ENCODE peak calls at places on chromosomes 7 and 10, in six cellular contexts. One of them, this sample, is unnamed.

GRCh38 chr7:87599336-87599735 is 1.3 kb downstream of the ABCB1 start:
- DNase-seq in transverse colon: peak
- DNase-seq in lower leg skin: no peak
- DNase-seq in adrenal gland: peak
- DNase-seq in sigmoid colon: no peak
- DNase-seq in A549: no peak
- DNase-seq in this sample: peak

GRCh38 chr10:103805781-103806180 is 49.6 kb downstream of the SH3PXD2A start:
- DNase-seq in sigmoid colon: no peak
- DNase-seq in transverse colon: no peak
- DNase-seq in lower leg skin: no peak
- DNase-seq in A549: no peak
- DNase-seq in adrenal gland: no peak
- DNase-seq in this sample: no peak

GRCh38 chr7:5713124-5713912 is 68.1 kb downstream of the RNF216 start:
- DNase-seq in A549: no peak
- DNase-seq in sigmoid colon: no peak
- DNase-seq in lower leg skin: no peak
- DNase-seq in adrenal gland: no peak
- DNase-seq in transverse colon: no peak
- DNase-seq in this sample: no peak

GRCh38 chr7:48089415-48089975 is 430 bp downstream of the UPP1 start:
- DNase-seq in adrenal gland: peak
- DNase-seq in lower leg skin: peak
- DNase-seq in transverse colon: peak
- DNase-seq in sigmoid colon: peak
- DNase-seq in A549: no peak
- DNase-seq in this sample: no peak

GRCh38 chr7:139566075-139566474 is 42.6 kb downstream of the CLEC2L start:
- DNase-seq in adrenal gland: no peak
- DNase-seq in A549: no peak
- DNase-seq in sigmoid colon: no peak
- DNase-seq in lower leg skin: no peak
- DNase-seq in transverse colon: no peak
- DNase-seq in this sample: no peak

GRCh38 chr7:94129443-94130140 is 125.4 kb upstream of the BET1 start:
- DNase-seq in lower leg skin: no peak
- DNase-seq in sigmoid colon: no peak
- DNase-seq in adrenal gland: peak
- DNase-seq in A549: peak
- DNase-seq in transverse colon: no peak
- DNase-seq in this sample: no peak

GRCh38 chr10:88974446-88975376 is 15.9 kb upstream of the FAS start:
- DNase-seq in transverse colon: no peak
- DNase-seq in adrenal gland: no peak
- DNase-seq in A549: no peak
- DNase-seq in lower leg skin: no peak
- DNase-seq in sigmoid colon: no peak
- DNase-seq in this sample: peak

GRCh38 chr7:107622937-107623336 is 37.7 kb upstream of the SLC26A4 start:
- DNase-seq in adrenal gland: no peak
- DNase-seq in lower leg skin: no peak
- DNase-seq in sigmoid colon: no peak
- DNase-seq in A549: no peak
- DNase-seq in transverse colon: peak
- DNase-seq in this sample: no peak

GRCh38 chr7:6433814-6434630 is 13.7 kb downstream of the DAGLB start:
- DNase-seq in adrenal gland: no peak
- DNase-seq in A549: no peak
- DNase-seq in transverse colon: no peak
- DNase-seq in sigmoid colon: no peak
- DNase-seq in lower leg skin: no peak
- DNase-seq in this sample: no peak

GRCh38 chr7:119681336-119681735 is 591.6 kb upstream of the KCND2 start:
- DNase-seq in transverse colon: no peak
- DNase-seq in A549: no peak
- DNase-seq in adrenal gland: no peak
- DNase-seq in sigmoid colon: no peak
- DNase-seq in lower leg skin: no peak
- DNase-seq in this sample: no peak

GRCh38 chr10:70352401-70353097 is 29.9 kb downstream of the LRRC20 start:
- DNase-seq in sigmoid colon: peak
- DNase-seq in transverse colon: no peak
- DNase-seq in A549: no peak
- DNase-seq in adrenal gland: no peak
- DNase-seq in lower leg skin: no peak
- DNase-seq in this sample: no peak

GRCh38 chr7:82700739-82701138 is 257.2 kb upstream of the CACNA2D1 start:
- DNase-seq in lower leg skin: no peak
- DNase-seq in A549: no peak
- DNase-seq in adrenal gland: no peak
- DNase-seq in sigmoid colon: no peak
- DNase-seq in transverse colon: peak
- DNase-seq in this sample: no peak

GRCh38 chr7:133299620-133300019 is 46.7 kb downstream of the EXOC4 start:
- DNase-seq in A549: no peak
- DNase-seq in transverse colon: no peak
- DNase-seq in sigmoid colon: no peak
- DNase-seq in lower leg skin: no peak
- DNase-seq in adrenal gland: no peak
- DNase-seq in this sample: no peak

DNA sequence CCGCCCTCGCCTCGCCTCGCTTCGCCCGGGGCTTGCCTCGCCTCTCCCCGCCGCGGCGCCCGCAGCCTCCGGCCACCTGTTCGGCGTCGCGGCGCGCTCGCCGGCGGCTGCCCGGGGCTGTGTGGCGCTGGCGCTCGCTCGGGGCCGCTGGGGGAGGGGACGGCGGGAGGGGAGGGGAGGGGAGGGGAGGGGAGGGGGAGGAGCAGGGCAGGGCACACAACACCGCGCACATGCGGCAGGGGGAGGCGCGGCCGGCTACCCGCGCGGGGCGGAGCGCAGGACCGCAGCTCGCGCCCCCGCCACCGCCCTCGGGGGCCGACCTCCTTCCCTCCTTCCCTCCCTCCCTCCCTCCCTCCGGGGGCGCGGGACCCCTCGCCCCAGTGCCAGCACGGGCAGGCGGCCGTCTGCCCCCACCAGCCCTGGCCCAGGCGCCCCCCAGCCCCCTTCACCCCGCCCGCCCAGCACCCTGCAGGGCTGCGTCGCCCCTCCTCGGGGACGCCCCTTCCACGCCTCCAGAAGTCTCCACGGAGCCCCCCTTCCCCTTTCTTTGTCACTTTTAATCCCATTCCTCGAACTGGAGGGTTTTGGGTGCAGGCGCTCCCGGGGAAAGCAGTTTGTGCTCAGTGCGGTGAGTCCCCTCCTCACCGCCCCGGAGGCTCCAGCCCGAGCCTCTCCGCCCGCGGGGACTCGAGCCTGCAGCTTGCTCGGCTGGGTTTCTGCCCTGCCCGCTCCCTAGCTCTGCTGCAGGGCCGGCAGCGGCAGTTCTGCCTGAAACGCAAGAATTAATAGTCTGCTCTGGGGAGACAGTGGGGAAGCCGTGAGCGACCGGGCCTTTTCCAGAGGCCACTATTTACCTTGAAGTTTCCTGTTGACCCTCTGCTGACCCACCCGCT is at the start of gene PARD3:
- DNase-seq in adrenal gland: peak
- DNase-seq in sigmoid colon: peak
- DNase-seq in transverse colon: peak
- DNase-seq in lower leg skin: peak
- DNase-seq in A549: peak
- DNase-seq in this sample: peak
- TF ChIP-seq POLR2A in adrenal gland: peak
- TF ChIP-seq POLR2A in sigmoid colon: no peak
- TF ChIP-seq POLR2A in transverse colon: no peak
- TF ChIP-seq POLR2A in lower leg skin: no peak
- TF ChIP-seq POLR2A in A549: no peak
- TF ChIP-seq POLR2A in this sample: no peak

GRCh38 chr7:24716480-24717246 is 40.6 kb downstream of the GSDME start:
- DNase-seq in transverse colon: no peak
- DNase-seq in adrenal gland: no peak
- DNase-seq in lower leg skin: peak
- DNase-seq in A549: no peak
- DNase-seq in sigmoid colon: no peak
- DNase-seq in this sample: no peak

GRCh38 chr7:24717247-24717622 is 40.0 kb downstream of the GSDME start:
- DNase-seq in lower leg skin: peak
- DNase-seq in sigmoid colon: no peak
- DNase-seq in adrenal gland: no peak
- DNase-seq in transverse colon: no peak
- DNase-seq in A549: no peak
- DNase-seq in this sample: no peak

GRCh38 chr7:24714676-24715010 is 42.6 kb downstream of the GSDME start:
- DNase-seq in lower leg skin: peak
- DNase-seq in transverse colon: no peak
- DNase-seq in A549: no peak
- DNase-seq in adrenal gland: no peak
- DNase-seq in sigmoid colon: no peak
- DNase-seq in this sample: no peak

GRCh38 chr7:24715171-24715570 is 42.1 kb downstream of the GSDME start:
- DNase-seq in lower leg skin: no peak
- DNase-seq in A549: no peak
- DNase-seq in adrenal gland: no peak
- DNase-seq in sigmoid colon: no peak
- DNase-seq in transverse colon: no peak
- DNase-seq in this sample: no peak

DNA sequence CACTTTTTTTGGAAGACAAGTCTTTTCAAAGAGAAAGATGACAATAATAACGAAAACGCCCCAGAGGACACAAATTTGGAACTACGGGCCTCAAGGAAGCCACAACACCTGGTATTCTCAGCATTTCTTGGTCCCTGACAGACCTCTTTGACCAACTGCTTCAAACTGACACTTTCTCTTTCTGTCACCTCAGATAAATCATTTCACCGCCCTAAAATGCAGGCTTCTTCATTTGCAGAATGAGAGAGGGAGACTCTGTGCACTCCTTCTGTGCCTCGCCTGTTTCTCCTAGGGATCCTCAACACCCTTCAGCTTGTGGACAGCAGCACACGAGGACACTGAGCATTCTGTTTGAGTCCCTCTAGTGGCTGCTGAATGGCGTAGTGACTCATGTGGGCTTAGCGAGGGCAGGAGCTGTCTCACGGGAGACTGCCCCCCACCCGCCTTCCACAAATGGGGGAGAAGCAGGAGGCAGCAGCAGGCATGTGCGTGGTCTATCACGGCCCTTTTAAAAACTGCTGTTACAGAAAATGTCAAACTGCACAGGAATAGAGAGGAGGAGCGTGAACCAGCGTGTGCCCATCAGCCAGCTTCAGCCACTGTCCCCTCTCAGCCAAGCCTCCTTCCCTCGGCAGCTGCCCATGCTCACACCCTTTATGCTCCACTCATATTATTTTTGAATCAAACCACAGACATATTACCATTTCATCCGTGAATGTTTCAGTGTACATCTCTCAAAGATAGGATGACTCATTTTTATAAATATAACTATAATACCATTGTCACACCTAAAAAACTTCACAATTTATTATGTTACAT is 41.4 kb downstream of the GSDME start:
- DNase-seq in transverse colon: no peak
- DNase-seq in adrenal gland: no peak
- DNase-seq in lower leg skin: peak
- DNase-seq in sigmoid colon: no peak
- DNase-seq in A549: peak
- DNase-seq in this sample: peak
- TF ChIP-seq POLR2A in transverse colon: no peak
- TF ChIP-seq POLR2A in adrenal gland: no peak
- TF ChIP-seq POLR2A in lower leg skin: no peak
- TF ChIP-seq POLR2A in sigmoid colon: no peak
- TF ChIP-seq POLR2A in A549: no peak
- TF ChIP-seq POLR2A in this sample: no peak

DNA sequence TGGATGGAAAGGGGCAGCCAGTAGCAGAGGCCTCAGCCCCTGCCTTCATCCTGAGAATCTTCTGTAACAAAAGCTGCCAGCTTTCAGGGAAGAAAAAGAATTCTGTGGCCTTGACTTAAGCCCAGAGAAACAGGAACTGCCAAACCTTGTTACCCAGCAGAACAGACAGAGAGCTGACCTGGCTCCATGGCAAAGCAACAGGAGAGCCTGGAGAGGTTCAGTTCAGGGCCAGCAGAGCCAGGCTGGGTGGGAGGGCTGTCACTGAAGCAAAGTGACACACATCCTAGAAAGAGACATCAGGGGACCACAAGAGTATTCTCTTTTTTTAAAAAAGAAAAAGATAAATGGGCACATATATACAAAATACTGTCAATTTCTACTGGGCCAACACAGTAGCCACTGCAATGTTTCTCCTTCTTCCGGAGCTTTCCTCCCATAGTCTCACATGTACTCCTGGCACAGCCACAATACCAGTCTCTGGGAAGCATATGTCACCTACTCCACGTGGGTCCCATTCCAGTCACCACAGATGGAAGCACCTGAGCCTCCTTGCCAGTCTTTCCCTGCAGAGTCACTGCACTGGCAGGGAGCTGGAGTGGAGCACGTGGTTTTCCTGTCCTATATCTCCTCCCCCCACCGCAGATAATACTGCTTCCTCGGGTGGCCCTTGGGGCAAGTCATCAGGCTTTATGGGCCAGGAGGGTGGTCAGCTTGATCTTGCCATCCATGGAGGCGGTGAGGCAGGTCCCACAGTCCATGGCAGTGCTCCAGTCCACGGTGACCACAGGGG is 15.2 kb upstream of the CYREN start:
- DNase-seq in adrenal gland: no peak
- DNase-seq in lower leg skin: no peak
- DNase-seq in transverse colon: no peak
- DNase-seq in A549: no peak
- DNase-seq in sigmoid colon: no peak
- DNase-seq in this sample: no peak
- TF ChIP-seq POLR2A in adrenal gland: no peak
- TF ChIP-seq POLR2A in lower leg skin: no peak
- TF ChIP-seq POLR2A in transverse colon: no peak
- TF ChIP-seq POLR2A in A549: no peak
- TF ChIP-seq POLR2A in sigmoid colon: no peak
- TF ChIP-seq POLR2A in this sample: no peak

GRCh38 chr10:132448248-132448731 is 51.3 kb downstream of the PWWP2B start:
- DNase-seq in adrenal gland: peak
- DNase-seq in sigmoid colon: no peak
- DNase-seq in lower leg skin: peak
- DNase-seq in transverse colon: peak
- DNase-seq in A549: peak
- DNase-seq in this sample: peak
- TF ChIP-seq POLR2A in adrenal gland: peak
- TF ChIP-seq POLR2A in sigmoid colon: no peak
- TF ChIP-seq POLR2A in lower leg skin: no peak
- TF ChIP-seq POLR2A in transverse colon: peak
- TF ChIP-seq POLR2A in A549: peak
- TF ChIP-seq POLR2A in this sample: no peak

GRCh38 chr10:86861351-86861750 is 96.1 kb downstream of the MMRN2 start:
- DNase-seq in lower leg skin: no peak
- DNase-seq in transverse colon: no peak
- DNase-seq in adrenal gland: no peak
- DNase-seq in A549: no peak
- DNase-seq in sigmoid colon: no peak
- DNase-seq in this sample: no peak
- TF ChIP-seq POLR2A in lower leg skin: no peak
- TF ChIP-seq POLR2A in transverse colon: no peak
- TF ChIP-seq POLR2A in adrenal gland: no peak
- TF ChIP-seq POLR2A in A549: no peak
- TF ChIP-seq POLR2A in sigmoid colon: no peak
- TF ChIP-seq POLR2A in this sample: no peak